ENCODE peak calls at places on chromosomes 4 and X, in eight cellular contexts. One of them, this sample, is unnamed.

GRCh38 chrX:112832481-112833095 is 8.0 kb downstream of the AMOT start:
- DNase-seq in left lung: no peak
- DNase-seq in NCI-H2029: no peak
- DNase-seq in stimulated activated effector memory CD8-positive, alpha-beta T cell treated with anti-CD3 and anti-CD28 coated beads, Interleukin-12 subunit alpha, Interleukin-12 subunit beta, amount 100 ng/mL, for 72 hours: no peak
- DNase-seq in activated B cell treated with CpG ODN at 0.5 μM for 24 hours: no peak
- DNase-seq in natural killer cell treated with Interleukin-12 subunit alpha and Interleukin-12 subunit beta and Interleukin-15 and Interleukin-18, amount 100 ng/mL, for 72 hours: no peak
- DNase-seq in neural crest cell: no peak
- DNase-seq in stimulated activated CD8-positive, alpha-beta memory T cell treated with anti-CD3 and anti-CD28 coated beads, Interleukin-4, amount 100 ng/mL, for 48 hours: no peak
- DNase-seq in this sample: no peak

GRCh38 chr4:185921583-185922555 is 109.9 kb upstream of the SORBS2 start:
- DNase-seq in left lung: no peak
- DNase-seq in NCI-H2029: no peak
- DNase-seq in stimulated activated effector memory CD8-positive, alpha-beta T cell treated with anti-CD3 and anti-CD28 coated beads, Interleukin-12 subunit alpha, Interleukin-12 subunit beta, amount 100 ng/mL, for 72 hours: no peak
- DNase-seq in activated B cell treated with CpG ODN at 0.5 μM for 24 hours: no peak
- DNase-seq in natural killer cell treated with Interleukin-12 subunit alpha and Interleukin-12 subunit beta and Interleukin-15 and Interleukin-18, amount 100 ng/mL, for 72 hours: no peak
- DNase-seq in neural crest cell: no peak
- DNase-seq in stimulated activated CD8-positive, alpha-beta memory T cell treated with anti-CD3 and anti-CD28 coated beads, Interleukin-4, amount 100 ng/mL, for 48 hours: no peak
- DNase-seq in this sample: no peak

GRCh38 chrX:109740076-109740809 is 7.2 kb upstream of the ACSL4 start:
- DNase-seq in left lung: no peak
- DNase-seq in NCI-H2029: no peak
- DNase-seq in stimulated activated effector memory CD8-positive, alpha-beta T cell treated with anti-CD3 and anti-CD28 coated beads, Interleukin-12 subunit alpha, Interleukin-12 subunit beta, amount 100 ng/mL, for 72 hours: no peak
- DNase-seq in activated B cell treated with CpG ODN at 0.5 μM for 24 hours: no peak
- DNase-seq in natural killer cell treated with Interleukin-12 subunit alpha and Interleukin-12 subunit beta and Interleukin-15 and Interleukin-18, amount 100 ng/mL, for 72 hours: no peak
- DNase-seq in neural crest cell: no peak
- DNase-seq in stimulated activated CD8-positive, alpha-beta memory T cell treated with anti-CD3 and anti-CD28 coated beads, Interleukin-4, amount 100 ng/mL, for 48 hours: no peak
- DNase-seq in this sample: peak

GRCh38 chrX:34560180-34560579 is 96.9 kb downstream of the TMEM47 start:
- DNase-seq in left lung: no peak
- DNase-seq in NCI-H2029: no peak
- DNase-seq in stimulated activated effector memory CD8-positive, alpha-beta T cell treated with anti-CD3 and anti-CD28 coated beads, Interleukin-12 subunit alpha, Interleukin-12 subunit beta, amount 100 ng/mL, for 72 hours: no peak
- DNase-seq in activated B cell treated with CpG ODN at 0.5 μM for 24 hours: no peak
- DNase-seq in natural killer cell treated with Interleukin-12 subunit alpha and Interleukin-12 subunit beta and Interleukin-15 and Interleukin-18, amount 100 ng/mL, for 72 hours: no peak
- DNase-seq in neural crest cell: no peak
- DNase-seq in stimulated activated CD8-positive, alpha-beta memory T cell treated with anti-CD3 and anti-CD28 coated beads, Interleukin-4, amount 100 ng/mL, for 48 hours: no peak
- DNase-seq in this sample: no peak

GRCh38 chr4:168893807-168894206 is 116.2 kb downstream of the CBR4 start:
- DNase-seq in left lung: no peak
- DNase-seq in NCI-H2029: no peak
- DNase-seq in stimulated activated effector memory CD8-positive, alpha-beta T cell treated with anti-CD3 and anti-CD28 coated beads, Interleukin-12 subunit alpha, Interleukin-12 subunit beta, amount 100 ng/mL, for 72 hours: no peak
- DNase-seq in activated B cell treated with CpG ODN at 0.5 μM for 24 hours: no peak
- DNase-seq in natural killer cell treated with Interleukin-12 subunit alpha and Interleukin-12 subunit beta and Interleukin-15 and Interleukin-18, amount 100 ng/mL, for 72 hours: no peak
- DNase-seq in neural crest cell: no peak
- DNase-seq in stimulated activated CD8-positive, alpha-beta memory T cell treated with anti-CD3 and anti-CD28 coated beads, Interleukin-4, amount 100 ng/mL, for 48 hours: no peak
- DNase-seq in this sample: no peak

GRCh38 chr4:6858997-6859396 is 50.6 kb upstream of the TBC1D14 start:
- DNase-seq in left lung: no peak
- DNase-seq in NCI-H2029: no peak
- DNase-seq in stimulated activated effector memory CD8-positive, alpha-beta T cell treated with anti-CD3 and anti-CD28 coated beads, Interleukin-12 subunit alpha, Interleukin-12 subunit beta, amount 100 ng/mL, for 72 hours: no peak
- DNase-seq in activated B cell treated with CpG ODN at 0.5 μM for 24 hours: no peak
- DNase-seq in natural killer cell treated with Interleukin-12 subunit alpha and Interleukin-12 subunit beta and Interleukin-15 and Interleukin-18, amount 100 ng/mL, for 72 hours: no peak
- DNase-seq in neural crest cell: no peak
- DNase-seq in stimulated activated CD8-positive, alpha-beta memory T cell treated with anti-CD3 and anti-CD28 coated beads, Interleukin-4, amount 100 ng/mL, for 48 hours: no peak
- DNase-seq in this sample: no peak

GRCh38 chr4:58507079-58507478 is 1396.9 kb upstream of the IGFBP7 start:
- DNase-seq in left lung: no peak
- DNase-seq in NCI-H2029: no peak
- DNase-seq in stimulated activated effector memory CD8-positive, alpha-beta T cell treated with anti-CD3 and anti-CD28 coated beads, Interleukin-12 subunit alpha, Interleukin-12 subunit beta, amount 100 ng/mL, for 72 hours: no peak
- DNase-seq in activated B cell treated with CpG ODN at 0.5 μM for 24 hours: no peak
- DNase-seq in natural killer cell treated with Interleukin-12 subunit alpha and Interleukin-12 subunit beta and Interleukin-15 and Interleukin-18, amount 100 ng/mL, for 72 hours: no peak
- DNase-seq in neural crest cell: no peak
- DNase-seq in stimulated activated CD8-positive, alpha-beta memory T cell treated with anti-CD3 and anti-CD28 coated beads, Interleukin-4, amount 100 ng/mL, for 48 hours: no peak
- DNase-seq in this sample: no peak

GRCh38 chr4:168309781-168310180 is 8.8 kb downstream of the DDX60 start:
- DNase-seq in left lung: no peak
- DNase-seq in NCI-H2029: peak
- DNase-seq in stimulated activated effector memory CD8-positive, alpha-beta T cell treated with anti-CD3 and anti-CD28 coated beads, Interleukin-12 subunit alpha, Interleukin-12 subunit beta, amount 100 ng/mL, for 72 hours: no peak
- DNase-seq in activated B cell treated with CpG ODN at 0.5 μM for 24 hours: no peak
- DNase-seq in natural killer cell treated with Interleukin-12 subunit alpha and Interleukin-12 subunit beta and Interleukin-15 and Interleukin-18, amount 100 ng/mL, for 72 hours: no peak
- DNase-seq in neural crest cell: no peak
- DNase-seq in stimulated activated CD8-positive, alpha-beta memory T cell treated with anti-CD3 and anti-CD28 coated beads, Interleukin-4, amount 100 ng/mL, for 48 hours: no peak
- DNase-seq in this sample: no peak

GRCh38 chr4:25549413-25549812 is 106.2 kb upstream of the SLC34A2 start:
- DNase-seq in left lung: no peak
- DNase-seq in NCI-H2029: no peak
- DNase-seq in stimulated activated effector memory CD8-positive, alpha-beta T cell treated with anti-CD3 and anti-CD28 coated beads, Interleukin-12 subunit alpha, Interleukin-12 subunit beta, amount 100 ng/mL, for 72 hours: no peak
- DNase-seq in activated B cell treated with CpG ODN at 0.5 μM for 24 hours: no peak
- DNase-seq in natural killer cell treated with Interleukin-12 subunit alpha and Interleukin-12 subunit beta and Interleukin-15 and Interleukin-18, amount 100 ng/mL, for 72 hours: no peak
- DNase-seq in neural crest cell: no peak
- DNase-seq in stimulated activated CD8-positive, alpha-beta memory T cell treated with anti-CD3 and anti-CD28 coated beads, Interleukin-4, amount 100 ng/mL, for 48 hours: no peak
- DNase-seq in this sample: no peak

GRCh38 chrX:53080628-53081580 is 1.3 kb upstream of the TSPYL2 start:
- DNase-seq in left lung: no peak
- DNase-seq in NCI-H2029: no peak
- DNase-seq in stimulated activated effector memory CD8-positive, alpha-beta T cell treated with anti-CD3 and anti-CD28 coated beads, Interleukin-12 subunit alpha, Interleukin-12 subunit beta, amount 100 ng/mL, for 72 hours: no peak
- DNase-seq in activated B cell treated with CpG ODN at 0.5 μM for 24 hours: no peak
- DNase-seq in natural killer cell treated with Interleukin-12 subunit alpha and Interleukin-12 subunit beta and Interleukin-15 and Interleukin-18, amount 100 ng/mL, for 72 hours: no peak
- DNase-seq in neural crest cell: no peak
- DNase-seq in stimulated activated CD8-positive, alpha-beta memory T cell treated with anti-CD3 and anti-CD28 coated beads, Interleukin-4, amount 100 ng/mL, for 48 hours: no peak
- DNase-seq in this sample: no peak

GRCh38 chr4:20440170-20440569 is 188.5 kb downstream of the SLIT2 start:
- DNase-seq in left lung: no peak
- DNase-seq in NCI-H2029: no peak
- DNase-seq in stimulated activated effector memory CD8-positive, alpha-beta T cell treated with anti-CD3 and anti-CD28 coated beads, Interleukin-12 subunit alpha, Interleukin-12 subunit beta, amount 100 ng/mL, for 72 hours: no peak
- DNase-seq in activated B cell treated with CpG ODN at 0.5 μM for 24 hours: no peak
- DNase-seq in natural killer cell treated with Interleukin-12 subunit alpha and Interleukin-12 subunit beta and Interleukin-15 and Interleukin-18, amount 100 ng/mL, for 72 hours: no peak
- DNase-seq in neural crest cell: no peak
- DNase-seq in stimulated activated CD8-positive, alpha-beta memory T cell treated with anti-CD3 and anti-CD28 coated beads, Interleukin-4, amount 100 ng/mL, for 48 hours: no peak
- DNase-seq in this sample: no peak

GRCh38 chr4:159105761-159106243 is 2.9 kb downstream of the RAPGEF2 start:
- DNase-seq in left lung: no peak
- DNase-seq in NCI-H2029: no peak
- DNase-seq in stimulated activated effector memory CD8-positive, alpha-beta T cell treated with anti-CD3 and anti-CD28 coated beads, Interleukin-12 subunit alpha, Interleukin-12 subunit beta, amount 100 ng/mL, for 72 hours: no peak
- DNase-seq in activated B cell treated with CpG ODN at 0.5 μM for 24 hours: no peak
- DNase-seq in natural killer cell treated with Interleukin-12 subunit alpha and Interleukin-12 subunit beta and Interleukin-15 and Interleukin-18, amount 100 ng/mL, for 72 hours: no peak
- DNase-seq in neural crest cell: no peak
- DNase-seq in stimulated activated CD8-positive, alpha-beta memory T cell treated with anti-CD3 and anti-CD28 coated beads, Interleukin-4, amount 100 ng/mL, for 48 hours: peak
- DNase-seq in this sample: peak

GRCh38 chr4:30720656-30721352 is 635 bp downstream of the PCDH7 start:
- DNase-seq in left lung: peak
- DNase-seq in NCI-H2029: no peak
- DNase-seq in stimulated activated effector memory CD8-positive, alpha-beta T cell treated with anti-CD3 and anti-CD28 coated beads, Interleukin-12 subunit alpha, Interleukin-12 subunit beta, amount 100 ng/mL, for 72 hours: no peak
- DNase-seq in activated B cell treated with CpG ODN at 0.5 μM for 24 hours: no peak
- DNase-seq in natural killer cell treated with Interleukin-12 subunit alpha and Interleukin-12 subunit beta and Interleukin-15 and Interleukin-18, amount 100 ng/mL, for 72 hours: no peak
- DNase-seq in neural crest cell: no peak
- DNase-seq in stimulated activated CD8-positive, alpha-beta memory T cell treated with anti-CD3 and anti-CD28 coated beads, Interleukin-4, amount 100 ng/mL, for 48 hours: no peak
- DNase-seq in this sample: no peak

GRCh38 chrX:154366666-154367055 is 7.8 kb downstream of the FLNA start:
- DNase-seq in left lung: no peak
- DNase-seq in NCI-H2029: no peak
- DNase-seq in stimulated activated effector memory CD8-positive, alpha-beta T cell treated with anti-CD3 and anti-CD28 coated beads, Interleukin-12 subunit alpha, Interleukin-12 subunit beta, amount 100 ng/mL, for 72 hours: no peak
- DNase-seq in activated B cell treated with CpG ODN at 0.5 μM for 24 hours: no peak
- DNase-seq in natural killer cell treated with Interleukin-12 subunit alpha and Interleukin-12 subunit beta and Interleukin-15 and Interleukin-18, amount 100 ng/mL, for 72 hours: no peak
- DNase-seq in neural crest cell: no peak
- DNase-seq in stimulated activated CD8-positive, alpha-beta memory T cell treated with anti-CD3 and anti-CD28 coated beads, Interleukin-4, amount 100 ng/mL, for 48 hours: no peak
- DNase-seq in this sample: no peak

This sample was measured in HL-60.